ENCODE peak calls at places on chromosomes 2 and 18, in four cellular contexts. One of them, this sample, is unnamed.

GRCh38 chr2:38528008-38528442 is 74.7 kb downstream of the HNRNPLL start:
- DNase-seq in left colon: no peak
- DNase-seq in hepatocyte: peak
- DNase-seq in midbrain: peak
- DNase-seq in this sample: no peak

GRCh38 chr2:190978389-190979053 is 35.5 kb downstream of the STAT1 start:
- DNase-seq in left colon: no peak
- DNase-seq in hepatocyte: no peak
- DNase-seq in midbrain: no peak
- DNase-seq in this sample: no peak

GRCh38 chr2:160970052-160970846 is 190.0 kb upstream of the TANK start:
- DNase-seq in left colon: no peak
- DNase-seq in hepatocyte: peak
- DNase-seq in midbrain: peak
- DNase-seq in this sample: peak

GRCh38 chr2:215431778-215432758 is 3.8 kb downstream of the FN1 start:
- DNase-seq in left colon: no peak
- DNase-seq in hepatocyte: no peak
- DNase-seq in midbrain: no peak
- DNase-seq in this sample: no peak

GRCh38 chr18:35642802-35643201 is 61.3 kb downstream of the GALNT1 start:
- DNase-seq in left colon: no peak
- DNase-seq in hepatocyte: no peak
- DNase-seq in midbrain: no peak
- DNase-seq in this sample: no peak

GRCh38 chr2:229433351-229433750 is 162.3 kb upstream of the PID1 start:
- DNase-seq in left colon: no peak
- DNase-seq in hepatocyte: no peak
- DNase-seq in midbrain: no peak
- DNase-seq in this sample: no peak

GRCh38 chr18:55007582-55007981 is 48.3 kb upstream of the CCDC68 start:
- DNase-seq in left colon: no peak
- DNase-seq in hepatocyte: no peak
- DNase-seq in midbrain: no peak
- DNase-seq in this sample: no peak

GRCh38 chr2:47323009-47323821 is 79.7 kb upstream of the MSH2 start:
- DNase-seq in left colon: peak
- DNase-seq in hepatocyte: peak
- DNase-seq in midbrain: peak
- DNase-seq in this sample: peak

GRCh38 chr2:20618468-20618885 is 32.4 kb downstream of the HS1BP3 start:
- DNase-seq in left colon: no peak
- DNase-seq in hepatocyte: no peak
- DNase-seq in midbrain: no peak
- DNase-seq in this sample: no peak

GRCh38 chr2:169961911-169962310 is 134.7 kb downstream of the UBR3 start:
- DNase-seq in left colon: no peak
- DNase-seq in hepatocyte: no peak
- DNase-seq in midbrain: no peak
- DNase-seq in this sample: no peak

GRCh38 chr18:2729757-2730156 is 74.2 kb downstream of the SMCHD1 start:
- DNase-seq in left colon: no peak
- DNase-seq in hepatocyte: no peak
- DNase-seq in midbrain: no peak
- DNase-seq in this sample: no peak

GRCh38 chr18:23545247-23545789 is 41.0 kb downstream of the NPC1 start:
- DNase-seq in left colon: no peak
- DNase-seq in hepatocyte: no peak
- DNase-seq in midbrain: no peak
- DNase-seq in this sample: no peak

GRCh38 chr2:136844546-136844945 is 79.2 kb downstream of the THSD7B start:
- DNase-seq in left colon: no peak
- DNase-seq in hepatocyte: no peak
- DNase-seq in midbrain: no peak
- DNase-seq in this sample: peak

GRCh38 chr18:60755134-60755533 is 382.6 kb upstream of the MC4R start:
- DNase-seq in left colon: no peak
- DNase-seq in hepatocyte: no peak
- DNase-seq in midbrain: no peak
- DNase-seq in this sample: no peak

GRCh38 chr2:16756831-16757644 is 91.4 kb upstream of the CYRIA start:
- DNase-seq in left colon: peak
- DNase-seq in hepatocyte: peak
- DNase-seq in midbrain: peak
- DNase-seq in this sample: peak

GRCh38 chr2:218334531-218334930 is 22.1 kb upstream of the CATIP start:
- DNase-seq in left colon: no peak
- DNase-seq in hepatocyte: no peak
- DNase-seq in midbrain: no peak
- DNase-seq in this sample: no peak

GRCh38 chr2:237922641-237923361 is 44.0 kb upstream of the UBE2F start:
- DNase-seq in left colon: no peak
- DNase-seq in hepatocyte: peak
- DNase-seq in midbrain: no peak
- DNase-seq in this sample: no peak

GRCh38 chr2:172342611-172343010 is 84.8 kb upstream of the ITGA6 start:
- DNase-seq in left colon: no peak
- DNase-seq in hepatocyte: no peak
- DNase-seq in midbrain: no peak
- DNase-seq in this sample: no peak

GRCh38 chr2:64143154-64144056 is 815 bp downstream of the PELI1 start:
- DNase-seq in left colon: peak
- DNase-seq in hepatocyte: peak
- DNase-seq in midbrain: peak
- DNase-seq in this sample: peak

GRCh38 chr2:159574246-159574645 is 42.1 kb downstream of the BAZ2B start:
- DNase-seq in left colon: no peak
- DNase-seq in hepatocyte: no peak
- DNase-seq in midbrain: no peak
- DNase-seq in this sample: no peak

GRCh38 chr2:15965564-15966019 is 25.2 kb downstream of the MYCN start:
- DNase-seq in left colon: no peak
- DNase-seq in hepatocyte: no peak
- DNase-seq in midbrain: no peak
- DNase-seq in this sample: no peak

GRCh38 chr18:12377556-12378553 is 828 bp upstream of the AFG3L2 start:
- DNase-seq in left colon: no peak
- DNase-seq in hepatocyte: peak
- DNase-seq in midbrain: no peak
- DNase-seq in this sample: no peak

GRCh38 chr2:152420923-152421322 is 85.9 kb downstream of the FMNL2 start:
- DNase-seq in left colon: no peak
- DNase-seq in hepatocyte: no peak
- DNase-seq in midbrain: no peak
- DNase-seq in this sample: no peak

GRCh38 chr2:233098615-233099014 is 38.5 kb downstream of the INPP5D start:
- DNase-seq in left colon: peak
- DNase-seq in hepatocyte: no peak
- DNase-seq in midbrain: no peak
- DNase-seq in this sample: no peak

GRCh38 chr2:107174126-107174525 is 288.2 kb upstream of the ST6GAL2 start:
- DNase-seq in left colon: no peak
- DNase-seq in hepatocyte: no peak
- DNase-seq in midbrain: no peak
- DNase-seq in this sample: no peak

GRCh38 chr2:102841107-102841840 is 79.4 kb downstream of the TMEM182 start:
- DNase-seq in left colon: peak
- DNase-seq in hepatocyte: peak
- DNase-seq in midbrain: peak
- DNase-seq in this sample: peak

GRCh38 chr2:157876066-157876770 is at the start of gene ACVR1:
- DNase-seq in left colon: peak
- DNase-seq in hepatocyte: peak
- DNase-seq in midbrain: peak
- DNase-seq in this sample: peak

GRCh38 chr2:210630904-210631560 is 74.6 kb downstream of the CPS1 start:
- DNase-seq in left colon: no peak
- DNase-seq in hepatocyte: no peak
- DNase-seq in midbrain: peak
- DNase-seq in this sample: no peak

GRCh38 chr2:191250400-191250799 is 5.2 kb downstream of the MYO1B start:
- DNase-seq in left colon: no peak
- DNase-seq in hepatocyte: no peak
- DNase-seq in midbrain: no peak
- DNase-seq in this sample: no peak

GRCh38 chr18:75497576-75497975 is 70.1 kb upstream of the SMIM21 start:
- DNase-seq in left colon: no peak
- DNase-seq in hepatocyte: no peak
- DNase-seq in midbrain: no peak
- DNase-seq in this sample: no peak

GRCh38 chr2:226906439-226906796 is 70.6 kb downstream of the RHBDD1 start:
- DNase-seq in left colon: no peak
- DNase-seq in hepatocyte: no peak
- DNase-seq in midbrain: no peak
- DNase-seq in this sample: no peak

GRCh38 chr2:152826880-152827279 is 108.5 kb downstream of the ARL6IP6 start:
- DNase-seq in left colon: no peak
- DNase-seq in hepatocyte: no peak
- DNase-seq in midbrain: no peak
- DNase-seq in this sample: no peak

GRCh38 chr2:56291711-56292110 is 107.9 kb downstream of the CCDC85A start:
- DNase-seq in left colon: no peak
- DNase-seq in hepatocyte: no peak
- DNase-seq in midbrain: no peak
- DNase-seq in this sample: no peak

GRCh38 chr2:26576565-26577441 is 64.4 kb downstream of the CIB4 start:
- DNase-seq in left colon: no peak
- DNase-seq in hepatocyte: no peak
- DNase-seq in midbrain: no peak
- DNase-seq in this sample: no peak

GRCh38 chr18:35118641-35119040 is 77.4 kb downstream of the MAPRE2 start:
- DNase-seq in left colon: no peak
- DNase-seq in hepatocyte: no peak
- DNase-seq in midbrain: no peak
- DNase-seq in this sample: no peak

GRCh38 chr2:61620244-61621159 is 82.3 kb upstream of the XPO1 start:
- DNase-seq in left colon: no peak
- DNase-seq in hepatocyte: peak
- DNase-seq in midbrain: no peak
- DNase-seq in this sample: no peak

This sample was measured in MM.1S.